ENCODE peak calls at places on chromosome 20, in nine cellular contexts. One of them, this sample, is unnamed.
A peak's percentile ranks its signal among the peaks of the same experiment; 100 is the strongest.

GRCh38 chr20:61736751-61737310 is 328.9 kb downstream of the TAF4 start:
- DNase-seq in psoas muscle: peak; percentile 19
- DNase-seq in kidney: peak; percentile 26
- DNase-seq in left lung: no peak
- DNase-seq in HL-60: no peak
- DNase-seq in body of pancreas: no peak
- DNase-seq in IMR-90: no peak
- DNase-seq in ovary: no peak
- DNase-seq in neural progenitor cell: no peak
- DNase-seq in this sample: no peak

GRCh38 chr20:41081276-41081814 is 52.7 kb downstream of the TOP1 start:
- DNase-seq in psoas muscle: no peak
- DNase-seq in kidney: no peak
- DNase-seq in left lung: no peak
- DNase-seq in HL-60: no peak
- DNase-seq in body of pancreas: no peak
- DNase-seq in IMR-90: peak; percentile 82
- DNase-seq in ovary: no peak
- DNase-seq in neural progenitor cell: no peak
- DNase-seq in this sample: no peak

GRCh38 chr20:4867036-4867435 is 134.3 kb downstream of the SLC23A2 start:
- DNase-seq in psoas muscle: no peak
- DNase-seq in kidney: no peak
- DNase-seq in left lung: no peak
- DNase-seq in HL-60: no peak
- DNase-seq in body of pancreas: no peak
- DNase-seq in IMR-90: no peak
- DNase-seq in ovary: no peak
- DNase-seq in neural progenitor cell: no peak
- DNase-seq in this sample: no peak

GRCh38 chr20:32474967-32475819 is 109.9 kb downstream of the NOL4L start:
- DNase-seq in psoas muscle: peak; percentile 91
- DNase-seq in kidney: peak; percentile 99
- DNase-seq in left lung: peak; percentile 94
- DNase-seq in HL-60: no peak
- DNase-seq in body of pancreas: peak; percentile 86
- DNase-seq in IMR-90: peak; percentile 91
- DNase-seq in ovary: peak; percentile 99
- DNase-seq in neural progenitor cell: peak; percentile 70
- DNase-seq in this sample: no peak

GRCh38 chr20:20465259-20465658 is 97.4 kb downstream of the INSM1 start:
- DNase-seq in psoas muscle: no peak
- DNase-seq in kidney: no peak
- DNase-seq in left lung: no peak
- DNase-seq in HL-60: no peak
- DNase-seq in body of pancreas: no peak
- DNase-seq in IMR-90: no peak
- DNase-seq in ovary: no peak
- DNase-seq in neural progenitor cell: peak; percentile 57
- DNase-seq in this sample: no peak

GRCh38 chr20:44431118-44431501 is 44.6 kb upstream of the TTPAL start:
- DNase-seq in psoas muscle: no peak
- DNase-seq in kidney: no peak
- DNase-seq in left lung: no peak
- DNase-seq in HL-60: no peak
- DNase-seq in body of pancreas: no peak
- DNase-seq in IMR-90: no peak
- DNase-seq in ovary: peak; percentile 59
- DNase-seq in neural progenitor cell: no peak
- DNase-seq in this sample: no peak

GRCh38 chr20:58927490-58928061 is 53.5 kb upstream of the NELFCD start:
- DNase-seq in psoas muscle: no peak
- DNase-seq in kidney: no peak
- DNase-seq in left lung: no peak
- DNase-seq in HL-60: no peak
- DNase-seq in body of pancreas: no peak
- DNase-seq in IMR-90: no peak
- DNase-seq in ovary: no peak
- DNase-seq in neural progenitor cell: no peak
- DNase-seq in this sample: no peak

GRCh38 chr20:25243416-25243979 is 4.4 kb upstream of the PYGB start:
- DNase-seq in psoas muscle: no peak
- DNase-seq in kidney: no peak
- DNase-seq in left lung: no peak
- DNase-seq in HL-60: no peak
- DNase-seq in body of pancreas: no peak
- DNase-seq in IMR-90: no peak
- DNase-seq in ovary: no peak
- DNase-seq in neural progenitor cell: no peak
- DNase-seq in this sample: no peak

GRCh38 chr20:48260370-48260769 is 475.1 kb upstream of the SULF2 start:
- DNase-seq in psoas muscle: no peak
- DNase-seq in kidney: no peak
- DNase-seq in left lung: no peak
- DNase-seq in HL-60: no peak
- DNase-seq in body of pancreas: no peak
- DNase-seq in IMR-90: no peak
- DNase-seq in ovary: no peak
- DNase-seq in neural progenitor cell: no peak
- DNase-seq in this sample: peak; percentile 73

GRCh38 chr20:33653900-33654596 is 8.1 kb upstream of the C20orf144 start:
- DNase-seq in psoas muscle: no peak
- DNase-seq in kidney: peak; percentile 95
- DNase-seq in left lung: peak; percentile 86
- DNase-seq in HL-60: no peak
- DNase-seq in body of pancreas: peak; percentile 99
- DNase-seq in IMR-90: no peak
- DNase-seq in ovary: peak; percentile 74
- DNase-seq in neural progenitor cell: no peak
- DNase-seq in this sample: no peak

GRCh38 chr20:35344354-35344837 is 52.2 kb upstream of the FAM83C start:
- DNase-seq in psoas muscle: peak; percentile 76
- DNase-seq in kidney: no peak
- DNase-seq in left lung: no peak
- DNase-seq in HL-60: peak; percentile 37
- DNase-seq in body of pancreas: peak; percentile 28
- DNase-seq in IMR-90: peak; percentile 96
- DNase-seq in ovary: peak; percentile 77
- DNase-seq in neural progenitor cell: no peak
- DNase-seq in this sample: no peak

GRCh38 chr20:6495907-6496306 is 271.6 kb upstream of the BMP2 start:
- DNase-seq in psoas muscle: no peak
- DNase-seq in kidney: no peak
- DNase-seq in left lung: no peak
- DNase-seq in HL-60: no peak
- DNase-seq in body of pancreas: no peak
- DNase-seq in IMR-90: no peak
- DNase-seq in ovary: no peak
- DNase-seq in neural progenitor cell: no peak
- DNase-seq in this sample: no peak

GRCh38 chr20:47559141-47559540 is 57.5 kb downstream of the NCOA3 start:
- DNase-seq in psoas muscle: no peak
- DNase-seq in kidney: no peak
- DNase-seq in left lung: no peak
- DNase-seq in HL-60: no peak
- DNase-seq in body of pancreas: no peak
- DNase-seq in IMR-90: peak; percentile 24
- DNase-seq in ovary: no peak
- DNase-seq in neural progenitor cell: peak; percentile 21
- DNase-seq in this sample: no peak

GRCh38 chr20:13703265-13703664 is 64.5 kb upstream of the TASP1 start:
- DNase-seq in psoas muscle: no peak
- DNase-seq in kidney: no peak
- DNase-seq in left lung: no peak
- DNase-seq in HL-60: no peak
- DNase-seq in body of pancreas: no peak
- DNase-seq in IMR-90: no peak
- DNase-seq in ovary: no peak
- DNase-seq in neural progenitor cell: no peak
- DNase-seq in this sample: no peak

GRCh38 chr20:13700761-13701160 is 62.0 kb upstream of the TASP1 start:
- DNase-seq in psoas muscle: no peak
- DNase-seq in kidney: no peak
- DNase-seq in left lung: no peak
- DNase-seq in HL-60: no peak
- DNase-seq in body of pancreas: no peak
- DNase-seq in IMR-90: no peak
- DNase-seq in ovary: no peak
- DNase-seq in neural progenitor cell: no peak
- DNase-seq in this sample: no peak

GRCh38 chr20:13701486-13701885 is 62.8 kb upstream of the TASP1 start:
- DNase-seq in psoas muscle: no peak
- DNase-seq in kidney: no peak
- DNase-seq in left lung: no peak
- DNase-seq in HL-60: no peak
- DNase-seq in body of pancreas: no peak
- DNase-seq in IMR-90: no peak
- DNase-seq in ovary: no peak
- DNase-seq in neural progenitor cell: no peak
- DNase-seq in this sample: no peak
- H3K4me3 ChIP-seq in psoas muscle: no peak overlapping the region
- H3K4me3 ChIP-seq in kidney: no peak overlapping the region
- H3K4me3 ChIP-seq in left lung: no peak overlapping the region
- H3K4me3 ChIP-seq in HL-60: no peak overlapping the region
- H3K4me3 ChIP-seq in body of pancreas: no peak overlapping the region
- H3K4me3 ChIP-seq in IMR-90: no peak overlapping the region
- H3K4me3 ChIP-seq in ovary: no peak overlapping the region
- H3K4me3 ChIP-seq in neural progenitor cell: no peak overlapping the region
- H3K4me3 ChIP-seq in this sample: no peak overlapping the region

GRCh38 chr20:38229376-38230252 is 30.9 kb downstream of the KIAA1755 start:
- DNase-seq in psoas muscle: no peak
- DNase-seq in kidney: no peak
- DNase-seq in left lung: no peak
- DNase-seq in HL-60: no peak
- DNase-seq in body of pancreas: no peak
- DNase-seq in IMR-90: no peak
- DNase-seq in ovary: peak; percentile 34
- DNase-seq in neural progenitor cell: peak; percentile 46
- DNase-seq in this sample: peak; percentile 46
- H3K27ac ChIP-seq in psoas muscle: no peak overlapping the region
- H3K27ac ChIP-seq in kidney: no peak overlapping the region
- H3K27ac ChIP-seq in left lung: no peak overlapping the region
- H3K27ac ChIP-seq in HL-60: no peak overlapping the region
- H3K27ac ChIP-seq in body of pancreas: no peak overlapping the region
- H3K27ac ChIP-seq in IMR-90: no peak overlapping the region
- H3K27ac ChIP-seq in ovary: no peak overlapping the region
- H3K27ac ChIP-seq in neural progenitor cell: no peak overlapping the region
- H3K27ac ChIP-seq in this sample: no peak overlapping the region

DNA sequence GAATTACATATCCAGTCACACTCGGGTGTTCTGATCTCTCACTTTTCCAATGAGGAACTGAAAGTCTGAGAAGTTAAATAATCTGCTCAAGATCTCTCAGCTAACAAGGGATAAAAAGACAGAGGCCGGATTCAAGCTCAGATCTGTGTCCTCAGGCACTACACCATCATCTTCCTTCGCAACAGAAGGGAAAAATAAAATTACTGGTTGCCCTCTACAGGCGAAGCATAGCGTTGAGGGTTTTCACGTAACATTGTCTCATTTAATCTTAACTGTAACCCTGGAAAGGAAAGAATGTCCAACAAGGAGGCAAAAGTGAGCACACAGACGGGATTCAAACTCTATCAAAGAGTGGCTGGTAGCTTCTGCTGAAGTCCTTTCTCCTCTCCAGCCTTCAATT is 67.8 kb upstream of the ANKEF1 start:
- DNase-seq in psoas muscle: no peak
- DNase-seq in kidney: no peak
- DNase-seq in left lung: no peak
- DNase-seq in HL-60: no peak
- DNase-seq in body of pancreas: no peak
- DNase-seq in IMR-90: no peak
- DNase-seq in ovary: no peak
- DNase-seq in neural progenitor cell: peak; percentile 4
- DNase-seq in this sample: no peak
- TF ChIP-seq CTCF in psoas muscle: no peak
- TF ChIP-seq CTCF in kidney: no peak
- TF ChIP-seq CTCF in left lung: peak; percentile 11
- TF ChIP-seq CTCF in HL-60: no peak
- TF ChIP-seq CTCF in body of pancreas: no peak
- TF ChIP-seq CTCF in IMR-90: peak; percentile 20
- TF ChIP-seq CTCF in ovary: no peak
- TF ChIP-seq CTCF in neural progenitor cell: peak; percentile 47
- TF ChIP-seq CTCF in this sample: peak; percentile 51

GRCh38 chr20:63652192-63652980 is 838 bp downstream of the STMN3 start:
- DNase-seq in psoas muscle: peak; percentile 65
- DNase-seq in kidney: peak; percentile 89
- DNase-seq in left lung: no peak
- DNase-seq in HL-60: no peak
- DNase-seq in body of pancreas: no peak
- DNase-seq in IMR-90: no peak
- DNase-seq in ovary: peak; percentile 77
- DNase-seq in neural progenitor cell: peak; percentile 67
- DNase-seq in this sample: peak; percentile 84

GRCh38 chr20:63651942-63652191 is 1.4 kb downstream of the STMN3 start:
- DNase-seq in psoas muscle: no peak
- DNase-seq in kidney: peak; percentile 87
- DNase-seq in left lung: no peak
- DNase-seq in HL-60: no peak
- DNase-seq in body of pancreas: no peak
- DNase-seq in IMR-90: no peak
- DNase-seq in ovary: no peak
- DNase-seq in neural progenitor cell: no peak
- DNase-seq in this sample: no peak

GRCh38 chr20:63653041-63653973 is at the start of gene STMN3:
- DNase-seq in psoas muscle: peak; percentile 90
- DNase-seq in kidney: peak; percentile 98
- DNase-seq in left lung: peak; percentile 94
- DNase-seq in HL-60: peak; percentile 83
- DNase-seq in body of pancreas: peak; percentile 91
- DNase-seq in IMR-90: peak; percentile 88
- DNase-seq in ovary: peak; percentile 94
- DNase-seq in neural progenitor cell: peak; percentile 98
- DNase-seq in this sample: peak; percentile 97

GRCh38 chr20:63655249-63655648 is 2.0 kb upstream of the STMN3 start:
- DNase-seq in psoas muscle: no peak
- DNase-seq in kidney: no peak
- DNase-seq in left lung: no peak
- DNase-seq in HL-60: no peak
- DNase-seq in body of pancreas: no peak
- DNase-seq in IMR-90: no peak
- DNase-seq in ovary: no peak
- DNase-seq in neural progenitor cell: no peak
- DNase-seq in this sample: no peak

DNA sequence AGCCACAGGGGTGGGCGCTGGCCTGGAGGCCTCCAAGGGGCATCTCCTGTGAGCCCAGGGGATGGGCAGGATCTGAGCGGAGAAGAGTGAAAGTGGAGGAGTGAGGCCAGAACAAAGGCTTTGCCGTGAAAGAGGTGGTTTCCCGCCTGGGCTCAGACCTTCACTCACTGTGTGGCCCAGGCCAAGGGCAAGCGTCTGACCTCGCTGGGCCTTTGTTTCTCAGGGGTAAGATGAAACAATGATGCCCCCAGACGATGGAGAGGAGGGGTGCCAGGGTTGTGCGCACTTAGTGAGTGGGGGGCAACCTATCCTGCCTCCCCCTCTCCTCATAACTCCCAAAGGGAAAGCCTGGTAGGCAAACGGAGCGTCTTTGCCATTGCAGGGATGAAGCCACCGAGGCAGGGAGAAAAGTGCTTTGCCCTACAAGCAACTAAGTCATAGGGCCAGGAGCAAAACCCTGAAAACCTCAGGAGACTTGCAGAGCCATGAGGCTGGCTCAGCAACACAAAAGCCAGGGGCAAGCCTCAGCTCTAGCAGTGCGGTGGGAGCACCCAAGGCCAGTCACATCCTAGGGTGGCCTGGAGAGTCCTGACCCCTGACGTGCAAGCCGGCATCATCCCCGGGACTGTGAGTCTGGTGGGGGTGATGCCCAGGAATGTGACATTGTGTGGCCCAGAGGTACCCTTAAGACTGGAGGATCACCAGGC is 903 bp upstream of the STMN3 start:
- DNase-seq in psoas muscle: no peak
- DNase-seq in kidney: no peak
- DNase-seq in left lung: no peak
- DNase-seq in HL-60: no peak
- DNase-seq in body of pancreas: no peak
- DNase-seq in IMR-90: no peak
- DNase-seq in ovary: no peak
- DNase-seq in neural progenitor cell: no peak
- DNase-seq in this sample: no peak
- H3K4me3 ChIP-seq in psoas muscle: peak overlapping the region; percentile 45
- H3K4me3 ChIP-seq in kidney: no peak overlapping the region
- H3K4me3 ChIP-seq in left lung: peak overlapping the region; percentile 55
- H3K4me3 ChIP-seq in HL-60: no peak overlapping the region
- H3K4me3 ChIP-seq in body of pancreas: no peak overlapping the region
- H3K4me3 ChIP-seq in IMR-90: peak overlapping the region; percentile 53
- H3K4me3 ChIP-seq in ovary: peak overlapping the region; percentile 35
- H3K4me3 ChIP-seq in neural progenitor cell: peak overlapping the region; percentile 66
- H3K4me3 ChIP-seq in this sample: peak overlapping the region; percentile 73

This sample was measured in WERI-Rb-1.